ENCODE peak calls at places on chromosomes 4 and X, in ten cellular contexts. Y is SHP77, Q is PC-3, N is breast epithelium, F is dorsolateral prefrontal cortex, X is lower lobe of right lung, H is ecto neural progenitor cell, O is left lung, A is left ventricle myocardium inferior, L is fibroblast of mammary gland. P is an unnamed sample.
A peak's percentile ranks its signal among the peaks of the same experiment; 100 is the strongest.

GRCh38 chr4:53161475-53162423 is 204.1 kb downstream of the SCFD2 start:
- DNase-seq in Y (no peak), Q (no peak), N (no peak), F (no peak), X (no peak), H (no peak), O (no peak), A (no peak), L (peak; percentile 27), P (peak; percentile 23)

GRCh38 chr4:60582167-60582566 is 618.0 kb upstream of the ADGRL3 start:
- DNase-seq in Y (no peak), Q (no peak), N (no peak), F (no peak), X (no peak), H (no peak), O (no peak), A (no peak), L (no peak), P (no peak)

GRCh38 chr4:115781528-115782146 is 668.2 kb upstream of the NDST4 start:
- DNase-seq in Y (no peak), Q (no peak), N (no peak), F (no peak), X (peak; percentile 16), H (no peak), O (no peak), A (no peak), L (no peak), P (no peak)

GRCh38 chrX:139194571-139195280 is 335.8 kb upstream of the F9 start:
- DNase-seq in Y (no peak), Q (peak; percentile 59), N (peak; percentile 41), F (no peak), X (peak; percentile 55), H (peak; percentile 55), O (no peak), A (no peak), L (no peak), P (no peak)

GRCh38 chr4:127586922-127587571 is 45.7 kb upstream of the INTU start:
- DNase-seq in Y (peak; percentile 38), Q (peak; percentile 61), N (no peak), F (no peak), X (no peak), H (no peak), O (no peak), A (no peak), L (peak; percentile 37), P (peak; percentile 66)

GRCh38 chr4:38667005-38667771 is 3.2 kb downstream of the KLF3 start:
- DNase-seq in Y (peak; percentile 87), Q (peak; percentile 85), N (peak; percentile 82), F (peak; percentile 60), X (peak; percentile 64), H (peak; percentile 76), O (peak; percentile 79), A (peak; percentile 58), L (peak; percentile 99), P (peak; percentile 97)

GRCh38 chr4:121154103-121154515 is 10.0 kb downstream of the TNIP3 start:
- DNase-seq in Y (no peak), Q (no peak), N (no peak), F (no peak), X (no peak), H (no peak), O (no peak), A (no peak), L (no peak), P (no peak)

GRCh38 chr4:41203169-41203568 is 11.2 kb downstream of the APBB2 start:
- DNase-seq in Y (no peak), Q (no peak), N (no peak), F (no peak), X (no peak), H (no peak), O (no peak), A (no peak), L (peak; percentile 58), P (peak; percentile 46)

GRCh38 chr4:139282375-139283075 is 2.5 kb upstream of the MGARP start:
- DNase-seq in Y (no peak), Q (no peak), N (no peak), F (no peak), X (no peak), H (no peak), O (no peak), A (no peak), L (peak; percentile 4), P (peak; percentile 49)

GRCh38 chrX:63764946-63765345 is 20.1 kb downstream of the ARHGEF9 start:
- DNase-seq in Y (no peak), Q (peak; percentile 69), N (no peak), F (no peak), X (no peak), H (no peak), O (no peak), A (no peak), L (peak; percentile 49), P (no peak)

GRCh38 chr4:186104895-186105720 is 604 bp downstream of the FAM149A start:
- DNase-seq in Y (no peak), Q (no peak), N (no peak), F (no peak), X (peak; percentile 56), H (peak; percentile 71), O (no peak), A (no peak), L (no peak), P (peak; percentile 40)

GRCh38 chrX:154714925-154715324 is 36.0 kb downstream of the GAB3 start:
- DNase-seq in Y (no peak), Q (peak; percentile 76), N (no peak), F (no peak), X (no peak), H (no peak), O (no peak), A (no peak), L (peak; percentile 62), P (peak; percentile 77)

GRCh38 chr4:1233641-1234277 is 15.2 kb downstream of the CTBP1 start:
- DNase-seq in Y (no peak), Q (no peak), N (no peak), F (no peak), X (peak; percentile 46), H (no peak), O (no peak), A (peak; percentile 39), L (peak; percentile 60), P (peak; percentile 69)

GRCh38 chr4:90024519-90024918 is 102.7 kb upstream of the CCSER1 start:
- DNase-seq in Y (no peak), Q (no peak), N (no peak), F (no peak), X (no peak), H (no peak), O (no peak), A (no peak), L (no peak), P (no peak)

GRCh38 chr4:1842339-1842895 is 13.5 kb downstream of the LETM1 start:
- DNase-seq in Y (no peak), Q (no peak), N (no peak), F (no peak), X (no peak), H (no peak), O (no peak), A (no peak), L (no peak), P (no peak)

GRCh38 chr4:4575284-4576211 is 33.7 kb upstream of the STX18 start:
- DNase-seq in Y (no peak), Q (peak; percentile 50), N (no peak), F (no peak), X (peak; percentile 84), H (peak; percentile 92), O (peak; percentile 78), A (peak; percentile 65), L (peak; percentile 38), P (peak; percentile 81)

GRCh38 chr4:17662694-17663093 is 48.3 kb downstream of the MED28 start:
- DNase-seq in Y (no peak), Q (peak; percentile 28), N (no peak), F (no peak), X (no peak), H (no peak), O (no peak), A (no peak), L (peak; percentile 63), P (no peak)

GRCh38 chr4:158006973-158007372 is 165.9 kb downstream of the GASK1B start:
- DNase-seq in Y (no peak), Q (no peak), N (no peak), F (no peak), X (no peak), H (no peak), O (no peak), A (no peak), L (peak; percentile 38), P (peak; percentile 54)

GRCh38 chrX:16825306-16826035 is 39.2 kb downstream of the TXLNG start:
- DNase-seq in Y (no peak), Q (peak; percentile 51), N (no peak), F (no peak), X (no peak), H (no peak), O (no peak), A (no peak), L (peak; percentile 65), P (no peak)

GRCh38 chr4:21656832-21657231 is 291.7 kb downstream of the KCNIP4 start:
- DNase-seq in Y (no peak), Q (peak; percentile 40), N (no peak), F (no peak), X (no peak), H (no peak), O (no peak), A (no peak), L (peak; percentile 91), P (peak; percentile 32)

GRCh38 chr4:87716350-87717041 is 66.4 kb downstream of the DMP1 start:
- DNase-seq in Y (no peak), Q (peak; percentile 15), N (peak; percentile 17), F (no peak), X (no peak), H (no peak), O (no peak), A (no peak), L (peak; percentile 79), P (no peak)

P was measured in adipocyte.